ENCODE peak calls at places on chromosomes 1 and 21, in five cellular contexts. K is right lobe of liver, W is AG09309, F is cardiac muscle cell, I is fibroblast of lung. C is an unnamed sample.

GRCh38 chr1:228146761-228147693 is 2.7 kb upstream of the GJC2 start:
- DNase-seq in I (no peak), F (no peak), K (no peak), W (no peak), C (no peak)

GRCh38 chr1:204528241-204528640 is 12.0 kb downstream of the MDM4 start:
- DNase-seq in W (no peak), F (no peak), K (no peak), I (no peak), C (no peak)

GRCh38 chr1:29259802-29260441 is 23.6 kb downstream of the PTPRU start:
- DNase-seq in K (peak; percentile 68), F (peak; percentile 76), I (peak; percentile 57), W (no peak), C (no peak)

GRCh38 chr1:9472386-9473031 is 66.8 kb upstream of the SLC25A33 start:
- DNase-seq in W (no peak), K (no peak), F (no peak), I (no peak), C (no peak)

GRCh38 chr21:45316871-45317400 is 29.2 kb upstream of the POFUT2 start:
- DNase-seq in F (no peak), I (no peak), W (no peak), K (no peak), C (no peak)

GRCh38 chr1:55375617-55376258 is 160.6 kb upstream of the USP24 start:
- DNase-seq in F (peak; percentile 70), W (no peak), I (peak; percentile 25), K (no peak), C (no peak)

GRCh38 chr1:214523124-214523824 is 28.1 kb downstream of the PTPN14 start:
- DNase-seq in K (no peak), I (no peak), F (no peak), W (no peak), C (no peak)

GRCh38 chr1:219621047-219621786 is 8.3 kb upstream of the ZC3H11B start:
- DNase-seq in I (no peak), F (no peak), W (no peak), K (no peak), C (no peak)

GRCh38 chr1:149845416-149845815 is 54.0 kb upstream of the BOLA1 start:
- DNase-seq in F (peak; percentile 1), I (no peak), K (no peak), W (no peak), C (no peak)

GRCh38 chr1:184283999-184284398 is 102.8 kb upstream of the C1orf21 start:
- DNase-seq in F (no peak), W (peak; percentile 57), K (no peak), I (peak; percentile 77), C (no peak)

GRCh38 chr1:166902279-166902678 is 26.2 kb upstream of the TADA1 start:
- DNase-seq in I (peak; percentile 68), K (no peak), W (peak; percentile 2), F (no peak), C (no peak)

GRCh38 chr1:226201029-226201593 is 14.6 kb upstream of the ACBD3 start:
- DNase-seq in W (no peak), F (peak; percentile 34), I (no peak), K (no peak), C (no peak)

GRCh38 chr1:212118167-212118871 is 82.8 kb downstream of the DTL start:
- DNase-seq in F (no peak), W (no peak), K (no peak), I (peak; percentile 60), C (peak; percentile 30)

GRCh38 chr1:89965203-89965900 is 29.6 kb upstream of the ZNF326 start:
- DNase-seq in I (no peak), K (no peak), W (no peak), F (no peak), C (no peak)

GRCh38 chr1:4653328-4653660 is 1.1 kb upstream of the AJAP1 start:
- DNase-seq in W (no peak), I (no peak), K (no peak), F (no peak), C (no peak)

GRCh38 chr1:153513023-153513422 is 22.8 kb downstream of the S100A6 start:
- DNase-seq in F (no peak), I (no peak), W (no peak), K (no peak), C (no peak)

GRCh38 chr1:108512239-108513071 is 47.4 kb upstream of the EEIG2 start:
- DNase-seq in K (no peak), I (peak; percentile 17), F (peak; percentile 42), W (no peak), C (no peak)

GRCh38 chr1:185040333-185040732 is 5.0 kb upstream of the RNF2 start:
- DNase-seq in I (no peak), W (no peak), F (no peak), K (no peak), C (no peak)

GRCh38 chr1:152426731-152427130 is 12.7 kb upstream of the CRNN start:
- DNase-seq in W (no peak), I (no peak), F (no peak), K (no peak), C (no peak)

GRCh38 chr1:107196973-107197562 is 56.2 kb downstream of the NTNG1 start:
- DNase-seq in K (no peak), W (no peak), I (peak; percentile 11), F (peak; percentile 16), C (no peak)

GRCh38 chr1:212285685-212286436 is 651 bp downstream of the PPP2R5A start:
- DNase-seq in K (peak; percentile 68), I (peak; percentile 52), F (peak; percentile 70), W (no peak), C (no peak)

GRCh38 chr1:41032147-41032546 is 10.6 kb upstream of the SLFNL1 start:
- DNase-seq in I (no peak), K (no peak), F (no peak), W (no peak), C (no peak)

GRCh38 chr1:199046618-199047017 is 407.8 kb downstream of the PTPRC start:
- DNase-seq in W (no peak), F (no peak), I (no peak), K (no peak), C (no peak)

GRCh38 chr1:200837931-200838571 is 34.7 kb upstream of the GPR25 start:
- DNase-seq in K (no peak), W (no peak), F (no peak), I (peak; percentile 7), C (no peak)

GRCh38 chr1:20100632-20101355 is 18.5 kb downstream of the PLA2G2D start:
- DNase-seq in W (peak; percentile 24), I (peak; percentile 64), F (peak; percentile 68), K (peak; percentile 27), C (no peak)

GRCh38 chr1:202164271-202165037 is 4.1 kb upstream of the PTPN7 start:
- DNase-seq in W (no peak), F (no peak), K (no peak), I (no peak), C (no peak)

GRCh38 chr1:227733309-227733705 is 1.8 kb downstream of the JMJD4 start:
- DNase-seq in F (no peak), W (no peak), I (no peak), K (no peak), C (no peak)

GRCh38 chr1:6013491-6013890 is 21.3 kb upstream of the NPHP4 start:
- DNase-seq in K (no peak), I (no peak), F (no peak), W (no peak), C (no peak)

DNA sequence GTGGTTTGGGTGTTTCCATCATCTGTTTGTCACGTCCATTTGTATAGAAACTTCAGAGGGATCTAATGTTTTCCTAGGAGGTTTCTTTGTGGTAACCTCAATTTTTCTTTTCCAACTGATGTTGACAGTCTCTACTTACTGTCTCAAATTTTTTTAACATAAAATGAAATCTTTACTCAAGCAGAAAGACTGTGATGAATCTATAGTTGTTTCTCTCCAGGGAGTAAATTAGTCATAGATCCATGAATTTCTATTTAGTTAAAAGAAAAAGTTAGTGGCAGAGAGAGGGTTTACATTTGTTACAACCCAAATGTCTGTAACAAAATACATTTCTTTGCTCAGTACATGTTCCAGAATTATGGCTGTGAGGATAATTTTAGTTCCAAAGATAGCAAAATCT is 161.6 kb downstream of the DISP1 start:
- DNase-seq in F (no peak), I (peak; percentile 40), W (no peak), K (no peak), C (no peak)
- TF ChIP-seq CTCF in F (no peak), I (no peak), W (no peak), K (no peak), C (no peak)

GRCh38 chr1:230250061-230250460 is 176.1 kb downstream of the PGBD5 start:
- DNase-seq in K (no peak), W (no peak), I (no peak), F (no peak), C (no peak)

GRCh38 chr1:230247921-230248778 is 178.0 kb downstream of the PGBD5 start:
- DNase-seq in I (no peak), F (peak; percentile 41), W (no peak), K (no peak), C (no peak)

GRCh38 chr1:230246551-230246950 is 179.5 kb downstream of the GALNT2 start:
- DNase-seq in I (no peak), K (no peak), W (no peak), F (no peak), C (no peak)

GRCh38 chr1:230250676-230251075 is 175.5 kb downstream of the PGBD5 start:
- DNase-seq in I (no peak), W (no peak), F (no peak), K (no peak), C (no peak)

GRCh38 chr1:230248876-230249275 is 177.3 kb downstream of the PGBD5 start:
- DNase-seq in I (no peak), K (no peak), F (no peak), W (no peak), C (no peak)
- H3K4me3 ChIP-seq in I (no peak overlapping the region), K (no peak overlapping the region), F (no peak overlapping the region), W (no peak overlapping the region), C (no peak overlapping the region)

DNA sequence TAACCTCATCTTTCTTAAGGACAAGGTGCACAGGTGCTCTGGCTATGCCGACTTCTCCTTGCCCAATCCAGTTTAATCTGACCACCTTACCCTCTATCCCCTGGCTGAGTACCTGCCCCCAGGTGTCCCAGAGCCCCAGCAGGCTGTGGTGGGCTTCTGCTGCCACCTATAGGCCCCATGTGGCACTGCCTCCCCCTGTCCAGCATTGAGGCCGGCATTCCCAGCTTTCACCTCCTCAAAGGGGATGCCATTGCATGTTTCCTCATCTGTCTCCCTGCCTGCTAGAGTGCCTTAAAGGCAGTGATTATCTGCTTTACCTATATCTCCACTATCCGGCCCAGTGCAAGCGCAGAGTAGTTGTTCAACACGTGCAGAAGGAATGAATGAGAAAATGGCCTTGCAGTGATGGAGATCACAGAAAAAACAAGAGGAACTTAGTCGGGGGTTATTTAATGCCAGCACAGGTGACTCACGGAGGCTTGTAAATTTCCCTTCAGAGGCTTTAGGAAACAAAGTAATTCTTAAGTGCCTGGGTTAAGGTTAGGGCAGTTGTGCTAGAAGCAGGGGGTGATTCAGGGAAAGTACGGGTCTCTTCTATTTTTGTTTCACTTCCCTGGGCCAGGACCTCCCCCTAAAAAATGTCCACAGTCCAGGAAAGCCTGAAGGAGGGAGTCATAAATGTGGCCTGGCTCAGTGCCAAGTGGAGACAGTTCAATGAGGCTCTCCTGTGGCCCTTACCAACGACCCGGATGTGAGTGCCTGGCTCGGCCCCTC is 131.8 kb upstream of the NGF start:
- DNase-seq in I (peak; percentile 80), F (peak; percentile 58), W (no peak), K (peak; percentile 58), C (peak; percentile 67)
- TF ChIP-seq CTCF in I (peak; percentile 98), F (peak; percentile 97), W (peak; percentile 99), K (peak; percentile 88), C (peak; percentile 97)

GRCh38 chr1:155297431-155297830 is 3.8 kb downstream of the PKLR start:
- DNase-seq in W (no peak), F (no peak), K (no peak), I (no peak), C (no peak)
- H3K4me3 ChIP-seq in W (no peak overlapping the region), F (no peak overlapping the region), K (no peak overlapping the region), I (no peak overlapping the region), C (no peak overlapping the region)

C was measured in epithelial cell of proximal tubule.